ENCODE peak calls at places on chromosomes 3 and 15, in four cellular contexts. I is SK-N-SH, A is GM23338, S is spleen. V is an unnamed sample.

GRCh38 chr15:86611392-86612040 is 531.8 kb downstream of the AGBL1 start:
- DNase-seq in A (peak; percentile 10), I (no peak), S (no peak), V (no peak)

GRCh38 chr3:133992385-133992784 is 37.3 kb downstream of the SLCO2A1 start:
- DNase-seq in S (no peak), A (no peak), I (no peak), V (no peak)

GRCh38 chr15:71575474-71576045 is 234.8 kb upstream of the NR2E3 start:
- DNase-seq in S (no peak), A (peak; percentile 23), I (peak; percentile 36), V (no peak)

GRCh38 chr3:128466840-128467541 is at the start of gene DNAJB8:
- DNase-seq in A (no peak), S (no peak), I (no peak), V (no peak)

GRCh38 chr15:73996939-73997338 is 2.4 kb downstream of the PML start:
- DNase-seq in S (no peak), I (no peak), A (peak; percentile 41), V (no peak)

GRCh38 chr3:16513141-16514020 is at the start of gene RFTN1:
- DNase-seq in I (peak; percentile 73), S (peak; percentile 92), A (peak; percentile 69), V (peak; percentile 36)

GRCh38 chr3:146308682-146309081 is 57.8 kb upstream of the PLSCR4 start:
- DNase-seq in A (no peak), I (no peak), S (no peak), V (no peak)

GRCh38 chr3:157647820-157648219 is 144.6 kb upstream of the VEPH1 start:
- DNase-seq in I (no peak), S (no peak), A (no peak), V (no peak)

GRCh38 chr3:29686889-29687592 is 406.2 kb downstream of the RBMS3 start:
- DNase-seq in I (peak; percentile 34), A (no peak), S (no peak), V (no peak)

GRCh38 chr3:47193871-47194859 is 30.3 kb upstream of the SETD2 start:
- DNase-seq in S (no peak), I (no peak), A (no peak), V (no peak)

GRCh38 chr3:122101646-122102045 is 46.5 kb downstream of the CD86 start:
- DNase-seq in S (no peak), I (peak; percentile 11), A (peak; percentile 94), V (no peak)

GRCh38 chr3:15676259-15676658 is 74.7 kb downstream of the BTD start:
- DNase-seq in I (no peak), S (no peak), A (no peak), V (no peak)

GRCh38 chr15:47862402-47862801 is 145.1 kb downstream of the SEMA6D start:
- DNase-seq in A (no peak), I (no peak), S (no peak), V (no peak)

GRCh38 chr3:115040673-115041286 is 106.3 kb downstream of the ZBTB20 start:
- DNase-seq in S (no peak), A (peak; percentile 63), I (peak; percentile 43), V (peak; percentile 20)

GRCh38 chr15:81643773-81644172 is 269.8 kb upstream of the TMC3 start:
- DNase-seq in S (no peak), I (no peak), A (no peak), V (no peak)

GRCh38 chr3:139559541-139559940 is 20.0 kb upstream of the RBP1 start:
- DNase-seq in S (no peak), I (no peak), A (no peak), V (no peak)

GRCh38 chr3:58608648-58609047 is 31.5 kb upstream of the FAM107A start:
- DNase-seq in A (no peak), I (no peak), S (no peak), V (no peak)

GRCh38 chr3:41141431-41142164 is 57.7 kb upstream of the CTNNB1 start:
- DNase-seq in I (no peak), A (peak; percentile 10), S (no peak), V (no peak)

GRCh38 chr3:108757404-108757982 is at the start of gene RETNLB:
- DNase-seq in I (no peak), S (no peak), A (no peak), V (peak; percentile 69)

GRCh38 chr3:184361932-184362667 is 590 bp downstream of the POLR2H start:
- DNase-seq in I (peak; percentile 85), S (peak; percentile 92), A (peak; percentile 54), V (peak; percentile 81)

GRCh38 chr15:99387769-99388168 is 136.5 kb downstream of the LRRC28 start:
- DNase-seq in S (no peak), I (no peak), A (no peak), V (no peak)

GRCh38 chr3:71201939-71202338 is 381.6 kb downstream of the FOXP1 start:
- DNase-seq in I (no peak), A (peak; percentile 43), S (no peak), V (peak; percentile 55)

GRCh38 chr15:25690673-25691543 is 172.2 kb downstream of the ATP10A start:
- DNase-seq in S (no peak), A (no peak), I (no peak), V (no peak)

GRCh38 chr3:69420781-69421520 is 35.1 kb upstream of the FRMD4B start:
- DNase-seq in S (no peak), I (peak; percentile 38), A (no peak), V (no peak)

GRCh38 chr3:69090021-69090420 is 5.3 kb downstream of the ARL6IP5 start:
- DNase-seq in A (no peak), I (no peak), S (no peak), V (no peak)

GRCh38 chr3:185716436-185717090 is 108.3 kb downstream of the IGF2BP2 start:
- DNase-seq in A (peak; percentile 50), S (no peak), I (no peak), V (peak; percentile 42)

GRCh38 chr3:122214718-122215117 is 31.2 kb downstream of the CASR start:
- DNase-seq in S (no peak), A (no peak), I (no peak), V (no peak)

GRCh38 chr3:119380697-119381096 is 82.7 kb downstream of the TMEM39A start:
- DNase-seq in A (no peak), I (no peak), S (no peak), V (no peak)

GRCh38 chr3:126056681-126057546 is 27.0 kb downstream of the SLC41A3 start:
- DNase-seq in A (no peak), S (peak; percentile 83), I (peak; percentile 3), V (no peak)

GRCh38 chr15:88982304-88982945 is 69.2 kb upstream of the MFGE8 start:
- DNase-seq in I (peak; percentile 44), S (no peak), A (no peak), V (peak; percentile 16)

GRCh38 chr3:71225951-71226564 is 357.5 kb downstream of the FOXP1 start:
- DNase-seq in A (no peak), S (no peak), I (no peak), V (no peak)

GRCh38 chr15:66862878-66863335 is 160.9 kb downstream of the SMAD6 start:
- DNase-seq in A (peak; percentile 85), S (peak; percentile 92), I (peak; percentile 78), V (peak; percentile 87)

GRCh38 chr3:48018841-48019240 is 2.6 kb upstream of the MAP4 start:
- DNase-seq in A (no peak), I (no peak), S (no peak), V (no peak)

GRCh38 chr3:37225481-37225880 is 51.1 kb upstream of the LRRFIP2 start:
- DNase-seq in I (no peak), S (no peak), A (no peak), V (no peak)
- TF ChIP-seq POLR2AphosphoS5 in I (no peak), S (no peak), A (no peak), V (no peak)

DNA sequence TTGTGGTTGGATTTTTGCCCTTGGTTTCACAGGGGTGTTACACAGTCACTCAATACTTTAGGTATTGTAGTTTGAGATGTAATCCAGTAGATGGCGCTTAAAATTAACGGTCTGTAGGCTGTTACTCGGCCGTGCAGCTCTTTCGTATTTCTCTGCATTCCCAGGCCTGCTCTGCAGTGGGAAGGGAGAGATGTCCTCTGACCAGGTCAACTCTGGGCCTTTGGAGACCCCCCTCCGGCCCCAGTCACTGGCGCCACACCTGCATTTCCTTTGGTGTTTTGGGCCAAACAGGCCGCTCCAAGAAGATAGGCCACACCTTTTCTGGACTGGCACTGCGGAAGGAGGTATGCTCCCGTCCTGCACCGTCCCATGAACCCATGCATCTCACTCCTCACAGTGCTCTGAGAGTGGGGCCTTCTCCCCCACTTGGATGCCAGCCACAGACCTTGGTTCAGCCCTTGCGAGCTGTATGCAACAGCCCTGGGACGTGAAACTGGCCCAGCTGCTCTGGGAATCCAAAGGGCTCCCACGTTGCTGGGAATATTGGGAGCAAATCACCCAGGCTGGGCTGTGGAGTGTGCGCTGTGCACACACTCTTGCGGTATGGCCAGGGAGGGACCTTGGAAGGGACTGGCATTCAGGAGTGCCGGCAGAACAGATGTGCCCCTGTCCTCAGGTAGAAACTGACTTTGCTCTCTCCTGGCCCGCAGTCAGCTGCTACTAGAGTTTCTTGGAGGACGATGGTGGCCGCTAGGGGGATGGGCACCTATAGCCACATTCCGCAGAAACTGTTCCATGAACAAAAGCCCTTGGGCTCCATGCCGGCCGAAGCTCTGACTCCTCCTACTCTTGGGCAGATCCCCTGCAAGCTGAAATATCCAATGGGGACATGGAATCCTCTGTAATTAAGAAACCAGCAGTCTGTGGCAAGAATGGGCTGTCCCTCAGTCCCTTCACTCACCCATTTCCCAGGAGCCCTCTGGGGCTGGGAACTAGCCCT is 410.5 kb upstream of the CADM2 start:
- DNase-seq in S (no peak), I (peak; percentile 43), A (peak; percentile 88), V (no peak)
- TF ChIP-seq CTCF in S (peak; percentile 51), I (peak; percentile 67), A (peak; percentile 64), V (peak; percentile 48)

DNA sequence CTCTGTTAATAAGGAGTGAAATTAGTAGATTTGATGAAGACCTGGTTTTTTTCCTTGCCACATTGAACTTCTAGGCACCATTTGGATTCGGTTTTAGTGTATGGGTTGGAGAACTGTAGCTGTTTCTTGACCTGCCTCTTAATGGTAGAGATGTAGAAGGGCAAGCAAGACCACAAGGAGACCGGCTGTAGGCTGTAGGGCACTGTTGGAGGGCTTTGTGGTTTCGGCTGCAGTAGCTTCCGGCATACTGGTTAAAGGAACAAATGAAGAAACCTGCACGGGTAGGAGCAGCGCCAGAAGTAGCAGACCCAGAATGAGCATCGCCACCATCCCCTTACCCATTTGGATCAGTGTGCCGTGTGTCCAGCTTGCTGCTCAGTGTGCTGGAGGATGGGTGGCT is 7.9 kb downstream of the PCLAF start:
- DNase-seq in A (no peak), S (no peak), I (no peak), V (no peak)
- TF ChIP-seq POLR2AphosphoS5 in A (no peak), S (no peak), I (no peak), V (no peak)

GRCh38 chr3:13111874-13112520 is 38.8 kb upstream of the IQSEC1 start:
- DNase-seq in A (no peak), I (no peak), S (peak; percentile 69), V (peak; percentile 40)
- TF ChIP-seq CTCF in A (no peak), I (no peak), S (no peak), V (no peak)

DNA sequence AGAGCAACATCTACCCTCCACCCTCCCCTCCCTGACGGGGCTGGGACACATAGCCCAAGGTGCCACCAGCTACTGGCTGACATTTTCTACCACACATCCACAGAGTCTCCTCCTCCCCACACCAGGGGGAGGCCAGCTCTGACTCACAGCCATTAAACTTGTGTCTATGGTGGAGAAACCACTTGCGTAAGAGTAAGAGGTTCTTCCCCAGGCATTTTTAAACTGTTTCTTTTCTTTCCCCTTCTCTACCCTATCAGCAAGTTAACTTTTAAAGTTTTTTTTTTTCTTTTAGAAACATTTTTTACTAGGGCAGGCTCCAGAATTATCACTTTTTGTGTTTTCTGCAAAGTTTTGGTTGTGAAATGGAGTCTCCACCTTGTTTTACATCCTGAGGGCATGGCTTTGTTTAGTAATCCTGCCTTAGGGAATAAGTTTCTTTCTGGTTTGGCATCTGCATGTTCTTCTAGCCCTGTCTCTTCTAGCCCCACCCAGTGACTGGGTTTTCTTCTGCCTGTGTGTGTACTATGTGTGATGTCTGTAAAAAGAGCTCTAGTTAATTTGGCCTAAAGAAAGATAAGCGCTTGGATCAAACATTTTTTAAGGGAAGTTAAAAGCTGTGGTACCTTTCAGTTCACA is 148.8 kb upstream of the GADL1 start:
- DNase-seq in A (no peak), I (no peak), S (no peak), V (no peak)
- TF ChIP-seq POLR2AphosphoS5 in A (no peak), I (no peak), S (no peak), V (no peak)